ENCODE peak calls at places on chromosomes 11 and 22, in ten cellular contexts. Z, O, P, M, E, J, T, N, R and X are unnamed samples.

GRCh38 chr11:35487532-35488078 is 37.8 kb downstream of the PAMR1 start:
- ATAC-seq in O (no peak), Z (no peak), N (no peak), M (no peak), J (no peak), T (no peak), P (no peak), E (no peak), R (no peak), X (no peak)

GRCh38 chr11:78429667-78430066 is 12.0 kb upstream of the GAB2 start:
- ATAC-seq in O (no peak), N (peak), P (peak), R (peak), Z (no peak), T (peak), J (no peak), M (no peak), E (no peak), X (no peak)

GRCh38 chr22:36465232-36466021 is 16.0 kb downstream of the TXN2 start:
- ATAC-seq in R (no peak), M (peak), P (peak), Z (peak), O (no peak), J (no peak), N (no peak), T (no peak), E (peak), X (no peak)

GRCh38 chr22:39205344-39206021 is 39.3 kb downstream of the PDGFB start:
- ATAC-seq in M (no peak), E (no peak), N (peak), R (peak), J (peak), P (peak), O (peak), Z (peak), T (peak), X (peak)

GRCh38 chr11:8229299-8230177 is 34.1 kb downstream of the LMO1 start:
- ATAC-seq in J (no peak), R (no peak), M (no peak), N (no peak), O (no peak), P (peak), E (peak), Z (peak), T (no peak), X (no peak)

GRCh38 chr11:129291556-129291955 is 84.1 kb upstream of the BARX2 start:
- ATAC-seq in N (no peak), R (no peak), M (no peak), J (no peak), O (no peak), E (peak), Z (no peak), T (no peak), P (no peak), X (no peak)

GRCh38 chr11:12712132-12712531 is 37.9 kb downstream of the TEAD1 start:
- ATAC-seq in P (no peak), J (no peak), E (no peak), N (no peak), O (no peak), T (no peak), R (no peak), Z (peak), M (no peak), X (no peak)

GRCh38 chr22:20001082-20001638 is 15.5 kb downstream of the ARVCF start:
- ATAC-seq in O (no peak), R (no peak), Z (no peak), J (no peak), N (no peak), M (no peak), P (no peak), T (no peak), E (no peak), X (no peak)

GRCh38 chr22:29195964-29196666 is 9.6 kb upstream of the EMID1 start:
- ATAC-seq in P (no peak), R (no peak), E (no peak), Z (no peak), M (no peak), N (no peak), J (no peak), O (no peak), T (no peak), X (no peak)

GRCh38 chr11:128848815-128849455 is 18.2 kb downstream of the KCNJ1 start:
- ATAC-seq in O (peak), E (no peak), P (peak), T (peak), N (peak), J (peak), Z (peak), R (peak), M (no peak), X (peak)

GRCh38 chr11:16013242-16013641 is 343.1 kb downstream of the SOX6 start:
- ATAC-seq in R (no peak), Z (no peak), P (no peak), T (no peak), N (no peak), J (no peak), E (no peak), M (no peak), O (no peak), X (no peak)